ENCODE peak calls at places on chromosomes 1 and 21, in four cellular contexts. R is colonic mucosa, P is left ventricle myocardium superior, K is GM04504. S is an unnamed sample.
A peak's percentile ranks its signal among the peaks of the same experiment; 100 is the strongest.

GRCh38 chr1:155938220-155938627 is 3.2 kb upstream of the RXFP4 start:
- DNase-seq in P (no peak), R (peak; percentile 60), K (peak; percentile 47), S (peak; percentile 80)

GRCh38 chr21:43825936-43826622 is 36.7 kb downstream of the RRP1 start:
- DNase-seq in K (no peak), P (no peak), R (no peak), S (peak; percentile 80)

GRCh38 chr1:200739499-200740290 is 1.0 kb downstream of the CAMSAP2 start:
- DNase-seq in P (peak; percentile 88), K (no peak), R (peak; percentile 41), S (peak; percentile 85)

GRCh38 chr1:26945728-26946127 is 14.5 kb downstream of the KDF1 start:
- DNase-seq in K (no peak), P (no peak), R (peak; percentile 87), S (no peak)

GRCh38 chr1:24705260-24706073 is 39.8 kb upstream of the CLIC4 start:
- DNase-seq in P (peak; percentile 86), R (peak; percentile 88), K (no peak), S (peak; percentile 97)

GRCh38 chr1:203504400-203505250 is 10.7 kb downstream of the OPTC start:
- DNase-seq in P (peak; percentile 86), K (peak; percentile 62), R (peak; percentile 85), S (peak; percentile 92)

GRCh38 chr1:241612533-241613505 is 27.4 kb downstream of the CHML start:
- DNase-seq in K (peak; percentile 55), P (no peak), R (no peak), S (peak; percentile 9)

GRCh38 chr1:86380257-86380861 is 15.8 kb downstream of the ODF2L start:
- DNase-seq in K (peak; percentile 41), R (no peak), P (no peak), S (peak; percentile 85)

GRCh38 chr1:157963713-157964112 is 29.7 kb upstream of the KIRREL1 start:
- DNase-seq in K (peak; percentile 46), R (peak; percentile 78), P (peak; percentile 77), S (peak; percentile 80)

GRCh38 chr1:76921590-76921989 is 54.3 kb downstream of the ST6GALNAC5 start:
- DNase-seq in P (no peak), K (no peak), R (no peak), S (no peak)

GRCh38 chr1:64495878-64496277 is 25.9 kb downstream of the CACHD1 start:
- DNase-seq in P (no peak), R (no peak), K (no peak), S (peak; percentile 94)

GRCh38 chr1:151942882-151943281 is 33.6 kb upstream of the THEM4 start:
- DNase-seq in K (no peak), R (no peak), P (no peak), S (no peak)